ENCODE peak calls at places on chromosome 4, in eight cellular contexts. F is NCI-H1092, P is iris pigment epithelial cell, U is MCF 10A, V is tibial artery, Z is LoVo, H is lung, M is Ammon's horn. G is an unnamed sample.

GRCh38 chr4:144712775-144713174 is 66.8 kb downstream of the HHIP start:
- DNase-seq in F (no peak), P (no peak), U (no peak), V (no peak), Z (no peak), H (no peak), M (no peak), G (no peak)

GRCh38 chr4:121164291-121164690 is at the start of gene TNIP3:
- DNase-seq in F (no peak), P (peak; percentile 81), U (peak; percentile 92), V (no peak), Z (no peak), H (no peak), M (no peak), G (peak; percentile 62)

GRCh38 chr4:7281316-7282093 is 89.2 kb downstream of the SORCS2 start:
- DNase-seq in F (no peak), P (no peak), U (no peak), V (no peak), Z (no peak), H (no peak), M (no peak), G (no peak)

GRCh38 chr4:76197971-76198410 is 15.6 kb downstream of the SCARB2 start:
- DNase-seq in F (peak; percentile 91), P (peak; percentile 87), U (peak; percentile 27), V (peak; percentile 63), Z (no peak), H (no peak), M (peak; percentile 93), G (no peak)

GRCh38 chr4:74608151-74608949 is 163.4 kb downstream of the AREG start:
- DNase-seq in F (no peak), P (peak; percentile 71), U (peak; percentile 76), V (no peak), Z (no peak), H (no peak), M (no peak), G (peak; percentile 57)

GRCh38 chr4:115042496-115042895 is 70.9 kb downstream of the NDST4 start:
- DNase-seq in F (no peak), P (no peak), U (peak; percentile 17), V (no peak), Z (no peak), H (no peak), M (no peak), G (peak; percentile 2)

GRCh38 chr4:183337833-183338232 is 15.6 kb upstream of the CLDN24 start:
- DNase-seq in F (no peak), P (no peak), U (peak; percentile 38), V (no peak), Z (no peak), H (no peak), M (no peak), G (no peak)

GRCh38 chr4:151481813-151482212 is 72.8 kb downstream of the FHIP1A start:
- DNase-seq in F (no peak), P (no peak), U (no peak), V (no peak), Z (no peak), H (no peak), M (no peak), G (no peak)

GRCh38 chr4:5572114-5572513 is 136.2 kb downstream of the EVC2 start:
- DNase-seq in F (no peak), P (peak; percentile 14), U (peak; percentile 63), V (no peak), Z (no peak), H (no peak), M (no peak), G (no peak)

GRCh38 chr4:1496116-1496642 is 89.9 kb upstream of the NKX1-1 start:
- DNase-seq in F (no peak), P (no peak), U (no peak), V (no peak), Z (no peak), H (no peak), M (no peak), G (no peak)

GRCh38 chr4:76963136-76963477 is 13.6 kb downstream of the SEPTIN11 start:
- DNase-seq in F (no peak), P (no peak), U (peak; percentile 31), V (no peak), Z (no peak), H (no peak), M (no peak), G (no peak)

GRCh38 chr4:13944095-13944501 is 316.6 kb upstream of the BOD1L1 start:
- DNase-seq in F (no peak), P (no peak), U (peak; percentile 90), V (no peak), Z (no peak), H (no peak), M (peak; percentile 5), G (peak; percentile 43)

GRCh38 chr4:2396781-2397368 is 21.6 kb downstream of the ZFYVE28 start:
- DNase-seq in F (no peak), P (no peak), U (no peak), V (no peak), Z (no peak), H (no peak), M (no peak), G (no peak)

GRCh38 chr4:6029254-6029653 is 11.0 kb upstream of the C4orf50 start:
- DNase-seq in F (no peak), P (no peak), U (no peak), V (no peak), Z (no peak), H (no peak), M (no peak), G (no peak)

GRCh38 chr4:1766336-1767057 is 26.6 kb upstream of the FGFR3 start:
- DNase-seq in F (no peak), P (no peak), U (no peak), V (no peak), Z (no peak), H (no peak), M (no peak), G (no peak)

GRCh38 chr4:54746228-54746627 is 88.5 kb downstream of the KIT start:
- DNase-seq in F (no peak), P (no peak), U (no peak), V (no peak), Z (peak; percentile 29), H (no peak), M (no peak), G (no peak)

GRCh38 chr4:158778712-158779111 is 9.9 kb downstream of the FNIP2 start:
- DNase-seq in F (no peak), P (no peak), U (no peak), V (no peak), Z (no peak), H (peak; percentile 84), M (no peak), G (no peak)

GRCh38 chr4:167966161-167966560 is 126.2 kb upstream of the ANXA10 start:
- DNase-seq in F (no peak), P (peak; percentile 51), U (no peak), V (no peak), Z (no peak), H (no peak), M (no peak), G (no peak)

GRCh38 chr4:176526704-176527103 is 206.9 kb downstream of the SPCS3 start:
- DNase-seq in F (no peak), P (no peak), U (no peak), V (no peak), Z (no peak), H (no peak), M (no peak), G (no peak)

GRCh38 chr4:165709973-165710526 is 163.0 kb upstream of the TLL1 start:
- DNase-seq in F (no peak), P (no peak), U (no peak), V (no peak), Z (no peak), H (no peak), M (no peak), G (no peak)

GRCh38 chr4:4681651-4682050 is 139.8 kb upstream of the STX18 start:
- DNase-seq in F (no peak), P (no peak), U (no peak), V (no peak), Z (no peak), H (no peak), M (no peak), G (no peak)

GRCh38 chr4:169840554-169840953 is 82.8 kb upstream of the HPF1 start:
- DNase-seq in F (no peak), P (no peak), U (no peak), V (no peak), Z (no peak), H (no peak), M (no peak), G (no peak)

GRCh38 chr4:147916351-147916750 is 184.5 kb downstream of the ARHGAP10 start:
- DNase-seq in F (no peak), P (no peak), U (peak; percentile 61), V (no peak), Z (no peak), H (no peak), M (no peak), G (no peak)

GRCh38 chr4:1950369-1950768 is 58.4 kb downstream of the NELFA start:
- DNase-seq in F (no peak), P (no peak), U (no peak), V (no peak), Z (no peak), H (no peak), M (no peak), G (no peak)

GRCh38 chr4:76905521-76905920 is 7.6 kb upstream of the SOWAHB start:
- DNase-seq in F (no peak), P (peak; percentile 84), U (no peak), V (no peak), Z (no peak), H (no peak), M (no peak), G (no peak)

G was measured in RWPE1.